ENCODE peak calls at places on chromosomes 16 and 17, in six cellular contexts. V, X, E, T, C and B are unnamed samples.

GRCh38 chr17:20896153-20896649 is 146.6 kb downstream of the USP22 start:
- DNase-seq in V (peak), X (peak), E (no peak), T (no peak), C (no peak), B (peak)

GRCh38 chr17:65433592-65433991 is 127.9 kb downstream of the AXIN2 start:
- DNase-seq in V (no peak), X (no peak), E (no peak), T (no peak), C (no peak), B (no peak)

GRCh38 chr16:74052006-74052405 is 244.6 kb upstream of the PSMD7 start:
- DNase-seq in V (no peak), X (peak), E (no peak), T (no peak), C (no peak), B (no peak)

GRCh38 chr17:17227608-17228520 is 9.1 kb downstream of the FLCN start:
- DNase-seq in V (no peak), X (no peak), E (no peak), T (no peak), C (no peak), B (no peak)

GRCh38 chr16:65196696-65197095 is 74.8 kb upstream of the CDH11 start:
- DNase-seq in V (no peak), X (no peak), E (no peak), T (no peak), C (no peak), B (no peak)

GRCh38 chr16:30535777-30536190 is 1.1 kb upstream of the ZNF747 start:
- DNase-seq in V (peak), X (peak), E (peak), T (no peak), C (no peak), B (peak)

GRCh38 chr16:65828296-65828695 is 538.2 kb upstream of the CDH5 start:
- DNase-seq in V (no peak), X (no peak), E (no peak), T (no peak), C (no peak), B (no peak)

GRCh38 chr16:87076950-87077749 is 240.0 kb downstream of the C16orf95 start:
- DNase-seq in V (peak), X (peak), E (peak), T (no peak), C (no peak), B (peak)

GRCh38 chr16:58366247-58367031 is 25.8 kb upstream of the GINS3 start:
- DNase-seq in V (peak), X (peak), E (no peak), T (no peak), C (peak), B (peak)

GRCh38 chr16:12902511-12903324 is 1.3 kb downstream of the SHISA9 start:
- DNase-seq in V (no peak), X (no peak), E (no peak), T (no peak), C (no peak), B (no peak)

GRCh38 chr17:12928736-12929135 is 89.1 kb downstream of the ELAC2 start:
- DNase-seq in V (peak), X (no peak), E (no peak), T (no peak), C (no peak), B (no peak)

GRCh38 chr16:55661842-55662479 is 6.2 kb downstream of the SLC6A2 start:
- DNase-seq in V (no peak), X (peak), E (no peak), T (no peak), C (no peak), B (peak)

GRCh38 chr17:37110012-37110701 is 161.4 kb downstream of the AATF start:
- DNase-seq in V (no peak), X (no peak), E (no peak), T (no peak), C (no peak), B (no peak)

GRCh38 chr17:77861981-77862645 is 96.4 kb upstream of the TNRC6C start:
- DNase-seq in V (no peak), X (no peak), E (no peak), T (no peak), C (no peak), B (no peak)

GRCh38 chr16:1815461-1815860 is 11.2 kb downstream of the HAGH start:
- DNase-seq in V (no peak), X (no peak), E (no peak), T (no peak), C (no peak), B (no peak)

GRCh38 chr17:49576121-49576905 is 642 bp downstream of the NXPH3 start:
- DNase-seq in V (no peak), X (peak), E (no peak), T (no peak), C (no peak), B (peak)

GRCh38 chr17:82881900-82882714 is 42.3 kb upstream of the ZNF750 start:
- DNase-seq in V (no peak), X (no peak), E (no peak), T (no peak), C (no peak), B (no peak)

GRCh38 chr17:16934133-16934795 is 37.7 kb downstream of the TNFRSF13B start:
- DNase-seq in V (no peak), X (no peak), E (no peak), T (no peak), C (no peak), B (no peak)

GRCh38 chr16:61858996-61859395 is 177.2 kb downstream of the CDH8 start:
- DNase-seq in V (peak), X (peak), E (no peak), T (no peak), C (no peak), B (peak)

GRCh38 chr16:77905356-77905920 is 116.9 kb upstream of the CLEC3A start:
- DNase-seq in V (no peak), X (peak), E (no peak), T (no peak), C (peak), B (no peak)

GRCh38 chr17:39867891-39868553 is at the start of gene ZPBP2:
- DNase-seq in V (no peak), X (no peak), E (no peak), T (no peak), C (no peak), B (peak)

GRCh38 chr17:10025976-10026785 is 121.1 kb upstream of the RCVRN start:
- DNase-seq in V (no peak), X (no peak), E (no peak), T (no peak), C (no peak), B (no peak)

GRCh38 chr17:5485270-5486205 is at the start of gene DERL2:
- DNase-seq in V (peak), X (peak), E (no peak), T (no peak), C (no peak), B (no peak)

GRCh38 chr16:31134091-31134571 is 1.4 kb downstream of the PRSS8 start:
- DNase-seq in V (no peak), X (peak), E (no peak), T (no peak), C (no peak), B (no peak)

GRCh38 chr17:13600475-13601316 is 1.0 kb downstream of the HS3ST3A1 start:
- DNase-seq in V (peak), X (no peak), E (no peak), T (no peak), C (no peak), B (peak)

GRCh38 chr16:1082952-1083675 is 10.6 kb downstream of the SSTR5 start:
- DNase-seq in V (no peak), X (no peak), E (no peak), T (no peak), C (no peak), B (no peak)

GRCh38 chr16:86676216-86676800 is 98.0 kb downstream of the FOXL1 start:
- DNase-seq in V (peak), X (peak), E (no peak), T (no peak), C (no peak), B (peak)

GRCh38 chr16:29321585-29321984 is 84.9 kb downstream of the NPIPB11 start:
- DNase-seq in V (no peak), X (no peak), E (no peak), T (no peak), C (no peak), B (no peak)

GRCh38 chr17:48907713-48908046 is 527 bp upstream of the UBE2Z start:
- DNase-seq in V (peak), X (peak), E (no peak), T (no peak), C (no peak), B (no peak)

GRCh38 chr17:82489117-82489516 is 30.4 kb upstream of the FOXK2 start:
- DNase-seq in V (peak), X (peak), E (no peak), T (no peak), C (no peak), B (peak)

GRCh38 chr17:6269474-6269873 is 165.4 kb downstream of the AIPL1 start:
- DNase-seq in V (peak), X (peak), E (no peak), T (no peak), C (no peak), B (peak)

GRCh38 chr17:63827801-63828221 is 348 bp upstream of the FTSJ3 start:
- DNase-seq in V (no peak), X (no peak), E (no peak), T (no peak), C (no peak), B (peak)

GRCh38 chr17:10337976-10338375 is 34.8 kb downstream of the MYH13 start:
- DNase-seq in V (no peak), X (no peak), E (no peak), T (no peak), C (no peak), B (no peak)

GRCh38 chr16:81496742-81497141 is 52.1 kb downstream of the CMIP start:
- DNase-seq in V (no peak), X (no peak), E (no peak), T (no peak), C (no peak), B (no peak)

GRCh38 chr16:81495321-81496234 is 51.0 kb downstream of the CMIP start:
- DNase-seq in V (no peak), X (no peak), E (no peak), T (no peak), C (no peak), B (no peak)

GRCh38 chr16:81498351-81498750 is 53.7 kb downstream of the CMIP start:
- DNase-seq in V (no peak), X (no peak), E (no peak), T (no peak), C (no peak), B (no peak)

GRCh38 chr16:81499576-81500380 is 55.2 kb downstream of the CMIP start:
- DNase-seq in V (no peak), X (peak), E (no peak), T (no peak), C (no peak), B (no peak)

GRCh38 chr16:81497690-81498089 is 53.1 kb downstream of the CMIP start:
- DNase-seq in V (no peak), X (no peak), E (no peak), T (no peak), C (no peak), B (no peak)
- TF ChIP-seq CTCF in V (no peak), X (no peak), E (no peak), T (no peak), C (no peak), B (no peak)

GRCh38 chr16:84710686-84711085 is 10.9 kb downstream of the USP10 start:
- DNase-seq in V (no peak), X (no peak), E (no peak), T (no peak), C (no peak), B (no peak)
- H3K4me3 ChIP-seq in V (no peak), X (no peak), E (no peak), T (no peak), C (no peak), B (no peak)

GRCh38 chr16:20683812-20684211 is 13.7 kb downstream of the ACSM1 start:
- DNase-seq in V (no peak), X (no peak), E (no peak), T (no peak), C (no peak), B (no peak)
- TF ChIP-seq CTCF in V (no peak), X (no peak), E (no peak), T (no peak), C (no peak), B (no peak)

DNA sequence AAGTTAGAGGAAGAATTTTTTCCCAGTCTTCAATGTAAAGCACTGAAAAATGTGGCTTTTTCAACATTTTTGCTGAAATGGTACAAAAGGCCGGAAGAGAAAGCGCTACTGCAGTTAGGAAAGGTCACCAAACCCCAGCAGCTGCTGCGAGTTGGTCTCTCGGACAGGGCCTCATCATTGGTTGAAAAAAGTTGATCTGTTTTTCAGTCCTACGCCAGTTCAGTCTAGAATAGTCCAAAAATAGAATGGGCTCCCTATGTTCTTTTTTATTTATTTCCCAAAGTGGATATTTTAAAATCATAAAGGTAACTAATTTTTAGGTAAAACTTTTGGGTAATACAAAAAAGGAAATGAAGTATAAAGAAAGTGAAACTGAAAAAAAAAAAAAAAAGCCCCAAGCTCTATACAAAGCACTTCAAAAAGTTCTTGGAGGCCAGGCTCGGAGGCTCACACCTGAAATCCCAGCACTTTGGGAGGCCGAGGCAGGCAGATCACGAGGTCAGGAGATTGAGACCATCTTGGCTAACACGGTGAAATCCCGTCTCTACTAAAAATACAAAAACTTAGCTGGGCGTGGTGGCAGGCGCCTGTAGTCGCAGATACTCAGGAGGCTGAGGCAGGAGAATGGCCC is 17.4 kb downstream of the ADAP2 start:
- DNase-seq in V (no peak), X (no peak), E (no peak), T (no peak), C (no peak), B (no peak)
- H3K4me3 ChIP-seq in V (no peak), X (no peak), E (no peak), T (no peak), C (no peak), B (no peak)

GRCh38 chr16:6016530-6017184 is 919.1 kb upstream of the EEF2KMT start:
- DNase-seq in V (peak), X (peak), E (no peak), T (no peak), C (no peak), B (no peak)
- TF ChIP-seq CTCF in V (peak), X (peak), E (no peak), T (no peak), C (peak), B (peak)

GRCh38 chr17:55283256-55283965 is 18.7 kb downstream of the HLF start:
- DNase-seq in V (no peak), X (no peak), E (no peak), T (no peak), C (no peak), B (no peak)
- H3K4me3 ChIP-seq in V (no peak), X (no peak), E (no peak), T (no peak), C (no peak), B (no peak)

GRCh38 chr16:53771655-53772497 is 67.9 kb downstream of the FTO start:
- DNase-seq in V (no peak), X (no peak), E (no peak), T (no peak), C (no peak), B (no peak)

GRCh38 chr16:53775106-53775820 is 71.3 kb downstream of the FTO start:
- DNase-seq in V (no peak), X (no peak), E (no peak), T (no peak), C (no peak), B (no peak)

GRCh38 chr16:53773881-53774280 is 69.9 kb downstream of the FTO start:
- DNase-seq in V (peak), X (no peak), E (no peak), T (no peak), C (no peak), B (no peak)

GRCh38 chr16:53775821-53776431 is 72.0 kb downstream of the FTO start:
- DNase-seq in V (peak), X (peak), E (no peak), T (no peak), C (no peak), B (peak)

GRCh38 chr16:53773150-53773846 is 69.3 kb downstream of the FTO start:
- DNase-seq in V (peak), X (peak), E (no peak), T (no peak), C (no peak), B (peak)
- TF ChIP-seq CTCF in V (peak), X (peak), E (no peak), T (peak), C (peak), B (peak)